ENCODE peak calls at places on chromosomes 13 and 19, in nine cellular contexts. L, R, F, E, X, C, U, J and I are unnamed samples.

GRCh38 chr13:43132911-43133310 is 109.5 kb downstream of the DNAJC15 start:
- DNase-seq in X (no peak), R (no peak), E (no peak), U (no peak), J (no peak), F (no peak), C (no peak), L (no peak), I (no peak)

GRCh38 chr19:13794388-13794751 is 873 bp upstream of the ZSWIM4 start:
- DNase-seq in R (no peak), U (peak; percentile 68), F (peak; percentile 92), E (peak; percentile 89), C (peak; percentile 94), X (no peak), J (peak; percentile 81), L (peak; percentile 91), I (no peak)

GRCh38 chr13:74217816-74218215 is 83.6 kb upstream of the KLF12 start:
- DNase-seq in U (no peak), L (no peak), J (no peak), E (no peak), C (peak; percentile 48), F (peak; percentile 72), X (no peak), R (no peak), I (no peak)

GRCh38 chr19:48043675-48044258 is at the start of gene CABP5:
- DNase-seq in X (no peak), C (no peak), L (no peak), F (no peak), J (no peak), E (no peak), U (no peak), R (no peak), I (no peak)

GRCh38 chr19:49117677-49118564 is 1.0 kb downstream of the C19orf73 start:
- DNase-seq in U (no peak), C (no peak), X (no peak), J (no peak), F (no peak), E (no peak), L (no peak), R (no peak), I (no peak)

GRCh38 chr13:84433024-84433423 is 550.8 kb upstream of the SLITRK1 start:
- DNase-seq in L (no peak), J (no peak), X (no peak), F (peak; percentile 78), R (no peak), U (no peak), C (peak; percentile 76), E (no peak), I (no peak)

GRCh38 chr19:46426506-46427162 is 2.1 kb downstream of the PNMA8C start:
- DNase-seq in J (peak; percentile 84), C (peak; percentile 75), F (peak; percentile 73), E (peak; percentile 85), U (peak; percentile 65), L (peak; percentile 73), X (no peak), R (peak; percentile 90), I (peak; percentile 92)

GRCh38 chr19:33690461-33691427 is 69.0 kb downstream of the CHST8 start:
- DNase-seq in F (no peak), E (no peak), C (no peak), J (no peak), L (no peak), X (no peak), R (no peak), U (no peak), I (no peak)

GRCh38 chr19:58336216-58336615 is 9.4 kb downstream of the ZSCAN22 start:
- DNase-seq in U (no peak), E (no peak), L (no peak), J (peak; percentile 46), X (no peak), R (no peak), C (no peak), F (no peak), I (no peak)

GRCh38 chr13:95800455-95800854 is 123.5 kb downstream of the DNAJC3 start:
- DNase-seq in C (no peak), J (no peak), E (no peak), X (no peak), F (no peak), R (no peak), L (no peak), U (no peak), I (no peak)

GRCh38 chr13:98374750-98375149 is 197.7 kb upstream of the RNF113B start:
- DNase-seq in X (no peak), C (no peak), E (no peak), R (no peak), F (no peak), U (no peak), J (no peak), L (no peak), I (no peak)

GRCh38 chr13:101146101-101146898 is 270.0 kb downstream of the NALCN start:
- DNase-seq in L (no peak), C (no peak), F (peak; percentile 15), J (no peak), X (no peak), U (no peak), E (no peak), R (no peak), I (no peak)

GRCh38 chr13:50626031-50626643 is 217.4 kb downstream of the DLEU7 start:
- DNase-seq in C (peak; percentile 70), J (no peak), F (peak; percentile 61), X (no peak), L (no peak), R (no peak), U (peak; percentile 50), E (no peak), I (no peak)

GRCh38 chr19:42345191-42345812 is 19.9 kb downstream of the MEGF8 start:
- DNase-seq in U (no peak), R (no peak), E (no peak), X (no peak), C (peak; percentile 70), J (no peak), F (no peak), L (no peak), I (no peak)

GRCh38 chr13:41054919-41055619 is 6.2 kb upstream of the WBP4 start:
- DNase-seq in E (no peak), J (no peak), F (no peak), L (no peak), C (no peak), R (no peak), U (no peak), X (no peak), I (no peak)
- TF ChIP-seq CTCF in E (no peak), J (peak; percentile 33), F (peak; percentile 36), L (no peak), C (peak; percentile 23), R (no peak), U (peak; percentile 32), X (peak; percentile 43), I (no peak)

DNA sequence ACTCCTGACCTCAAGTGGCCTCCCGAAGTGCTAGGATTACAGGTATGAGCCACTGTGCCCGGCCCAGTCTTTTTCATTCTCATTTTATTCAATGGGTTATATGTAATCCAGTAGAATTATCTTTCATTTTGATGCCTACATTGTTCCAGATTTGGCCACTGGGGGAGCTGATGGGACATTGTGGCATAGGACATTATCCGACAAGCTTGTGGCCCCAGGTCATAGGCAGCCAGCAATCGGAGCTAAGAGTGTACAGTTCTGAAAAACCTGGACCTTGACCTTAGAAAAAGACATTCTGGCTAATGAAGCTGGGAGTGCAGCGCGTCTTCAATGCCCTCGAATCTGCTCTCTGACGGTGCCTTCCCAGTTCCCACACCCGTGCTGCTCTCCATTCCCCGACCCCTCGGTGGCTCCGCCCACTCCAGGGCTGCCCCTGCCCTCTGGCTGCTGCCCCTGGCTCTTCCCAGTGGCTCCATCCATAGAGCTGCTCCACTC is 108.7 kb downstream of the TEX29 start:
- DNase-seq in E (no peak), J (peak; percentile 49), F (peak; percentile 1), U (peak; percentile 7), R (peak; percentile 78), C (peak; percentile 4), L (no peak), X (peak; percentile 47), I (peak; percentile 70)
- TF ChIP-seq CTCF in E (peak; percentile 48), J (peak; percentile 61), F (peak; percentile 46), U (peak; percentile 26), R (peak; percentile 69), C (peak; percentile 57), L (no peak), X (peak; percentile 32), I (peak; percentile 62)

GRCh38 chr13:113843864-113844556 is 19.9 kb downstream of the GAS6 start:
- DNase-seq in E (peak; percentile 49), X (no peak), C (no peak), U (no peak), F (no peak), J (no peak), L (peak; percentile 12), R (no peak), I (no peak)
- TF ChIP-seq CTCF in E (no peak), X (no peak), C (no peak), U (no peak), F (no peak), J (no peak), L (no peak), R (no peak), I (no peak)

GRCh38 chr19:16260160-16260793 is 62.6 kb downstream of the AP1M1 start:
- DNase-seq in F (no peak), E (peak; percentile 17), R (no peak), L (no peak), U (no peak), J (no peak), X (no peak), C (no peak), I (no peak)

GRCh38 chr19:16258440-16258903 is 60.8 kb downstream of the AP1M1 start:
- DNase-seq in J (peak; percentile 73), C (no peak), L (peak; percentile 75), U (no peak), E (peak; percentile 86), R (peak; percentile 68), X (no peak), F (no peak), I (no peak)

GRCh38 chr19:16257509-16258002 is 59.8 kb downstream of the AP1M1 start:
- DNase-seq in U (no peak), F (no peak), E (no peak), X (no peak), C (no peak), L (no peak), J (no peak), R (no peak), I (no peak)

GRCh38 chr19:16260794-16261161 is 63.1 kb downstream of the AP1M1 start:
- DNase-seq in C (no peak), J (no peak), F (no peak), X (no peak), R (no peak), E (peak; percentile 9), U (no peak), L (no peak), I (no peak)

DNA sequence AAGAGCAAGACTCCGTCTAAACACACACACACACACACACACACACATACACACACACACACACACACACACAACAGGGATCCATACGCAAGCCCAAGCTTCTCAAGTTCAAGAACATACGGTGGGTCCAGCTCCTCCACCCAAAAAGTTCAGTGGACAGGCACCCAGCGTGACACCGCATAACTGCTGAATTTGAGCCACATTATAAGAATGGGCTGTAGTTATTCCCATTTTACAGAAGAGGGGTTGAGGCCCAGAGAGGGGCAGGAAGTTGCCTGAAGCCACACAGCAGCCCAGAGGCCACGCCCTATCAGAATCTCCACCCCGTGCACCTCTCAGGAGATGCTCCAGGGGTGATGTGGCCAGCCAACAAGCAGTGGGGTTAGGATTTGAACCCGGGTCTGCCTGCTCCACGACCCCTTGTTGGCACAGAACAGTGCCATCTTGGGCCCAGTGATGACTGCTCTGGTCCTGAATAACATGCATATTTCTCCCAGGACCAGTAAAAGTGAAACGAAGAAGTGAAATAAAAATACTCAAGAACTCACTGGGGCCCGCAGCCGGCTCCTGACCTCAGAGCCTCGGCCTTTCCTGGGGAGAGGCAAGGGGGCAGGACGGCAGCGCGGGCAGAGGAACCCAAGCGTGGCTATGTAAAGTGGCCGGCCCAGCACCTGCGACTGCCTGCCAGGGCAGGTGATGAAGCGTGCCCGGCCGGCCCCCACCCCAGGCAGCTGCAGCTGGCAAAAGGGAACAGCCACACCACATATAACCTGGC is 61.9 kb downstream of the AP1M1 start:
- DNase-seq in L (no peak), C (no peak), J (no peak), R (no peak), X (peak; percentile 75), U (no peak), E (peak; percentile 53), F (no peak), I (no peak)
- TF ChIP-seq CTCF in L (no peak), C (no peak), J (no peak), R (no peak), X (no peak), U (no peak), E (no peak), F (no peak), I (no peak)